ENCODE peak calls at places on chromosomes 2 and 18, in eight cellular contexts. I is astrocyte of the hippocampus; Q is GOT3; O is uterus; D is IMR-90; H is A172; J is OCI-LY7; C is activated T-helper 1 cell treated with anti-CD3 and anti-CD28 coated beads, Interleukin-2, amount 50 U/mL, for 16 hours. P is an unnamed sample.
A peak's percentile ranks its signal among the peaks of the same experiment; 100 is the strongest.

GRCh38 chr2:52570716-52571115 is 1196.9 kb upstream of the CHAC2 start:
- DNase-seq in H (no peak), Q (no peak), C (no peak), J (no peak), D (no peak), I (no peak), O (no peak), P (no peak)

GRCh38 chr2:22626621-22627020 is 758.4 kb upstream of the KLHL29 start:
- DNase-seq in Q (no peak), O (no peak), H (no peak), I (no peak), C (no peak), D (no peak), J (peak; percentile 1), P (peak; percentile 2)

GRCh38 chr2:19114126-19114525 is 244.3 kb downstream of the OSR1 start:
- DNase-seq in I (no peak), Q (no peak), O (no peak), D (no peak), H (no peak), J (no peak), C (no peak), P (no peak)

GRCh38 chr2:97673915-97674283 is 4.4 kb downstream of the C2orf92 start:
- DNase-seq in D (no peak), H (no peak), Q (no peak), J (no peak), C (no peak), I (no peak), O (no peak), P (no peak)

GRCh38 chr18:11989174-11989573 is 7.9 kb downstream of the IMPA2 start:
- DNase-seq in Q (no peak), C (no peak), J (no peak), I (no peak), D (no peak), H (no peak), O (no peak), P (no peak)

GRCh38 chr2:191010887-191011885 is 2.8 kb downstream of the STAT1 start:
- DNase-seq in C (no peak), O (no peak), J (no peak), I (no peak), D (no peak), Q (no peak), H (no peak), P (no peak)

GRCh38 chr2:101843471-101843870 is 146.0 kb downstream of the MAP4K4 start:
- DNase-seq in H (no peak), J (no peak), C (no peak), O (no peak), Q (no peak), D (no peak), I (no peak), P (no peak)

GRCh38 chr18:26293982-26294381 is 67.7 kb downstream of the TAF4B start:
- DNase-seq in J (no peak), Q (no peak), I (no peak), C (no peak), O (no peak), H (no peak), D (no peak), P (no peak)

GRCh38 chr2:161761160-161761559 is 136.9 kb downstream of the SLC4A10 start:
- DNase-seq in D (no peak), H (no peak), I (no peak), Q (no peak), C (no peak), O (no peak), J (no peak), P (no peak)

GRCh38 chr2:85239102-85239501 is 88.7 kb downstream of the TGOLN2 start:
- DNase-seq in I (no peak), Q (no peak), H (no peak), O (no peak), D (no peak), C (no peak), J (no peak), P (no peak)

GRCh38 chr18:68564348-68564747 is 150.6 kb downstream of the TMX3 start:
- DNase-seq in J (no peak), O (no peak), D (no peak), C (no peak), Q (no peak), I (no peak), H (no peak), P (no peak)

GRCh38 chr2:128628206-128628605 is 309.5 kb upstream of the HS6ST1 start:
- DNase-seq in D (no peak), I (no peak), H (no peak), C (no peak), J (no peak), Q (no peak), O (peak; percentile 5), P (no peak)

GRCh38 chr2:222320441-222321395 is 21.9 kb upstream of the PAX3 start:
- DNase-seq in D (no peak), Q (no peak), H (no peak), I (no peak), O (no peak), C (no peak), J (no peak), P (no peak)

GRCh38 chr2:183112575-183112974 is 11.7 kb upstream of the NUP35 start:
- DNase-seq in C (no peak), Q (no peak), I (no peak), D (peak; percentile 5), O (no peak), J (no peak), H (peak; percentile 27), P (no peak)

GRCh38 chr2:16417711-16418110 is 247.9 kb downstream of the CYRIA start:
- DNase-seq in O (no peak), H (no peak), J (no peak), C (no peak), Q (no peak), I (no peak), D (no peak), P (no peak)

GRCh38 chr2:160837416-160837815 is 322.8 kb upstream of the TANK start:
- DNase-seq in Q (no peak), O (no peak), D (no peak), C (no peak), H (no peak), J (no peak), I (no peak), P (no peak)

GRCh38 chr2:235582081-235582686 is 88.3 kb downstream of the AGAP1 start:
- DNase-seq in C (no peak), O (no peak), H (no peak), J (no peak), I (no peak), Q (no peak), D (no peak), P (no peak)

GRCh38 chr2:119826370-119826961 is 66.7 kb downstream of the PTPN4 start:
- DNase-seq in D (peak; percentile 21), Q (no peak), J (peak; percentile 51), H (peak; percentile 58), O (no peak), C (no peak), I (peak; percentile 44), P (no peak)

GRCh38 chr2:165513479-165513878 is 44.0 kb downstream of the CSRNP3 start:
- DNase-seq in O (no peak), Q (no peak), D (no peak), J (no peak), C (no peak), I (no peak), H (no peak), P (no peak)

GRCh38 chr2:235826791-235827190 is 332.9 kb downstream of the AGAP1 start:
- DNase-seq in C (no peak), D (no peak), O (no peak), Q (no peak), J (no peak), H (no peak), I (no peak), P (no peak)

GRCh38 chr2:172200495-172201085 is 97.9 kb upstream of the DLX2 start:
- DNase-seq in Q (no peak), D (peak; percentile 59), J (no peak), I (peak; percentile 57), H (peak; percentile 33), O (no peak), C (no peak), P (no peak)

GRCh38 chr2:127525692-127526141 is 572 bp downstream of the IWS1 start:
- DNase-seq in H (peak; percentile 60), C (no peak), D (peak; percentile 59), O (no peak), J (peak; percentile 55), Q (no peak), I (peak; percentile 65), P (no peak)

GRCh38 chr2:38797276-38797675 is 19.3 kb downstream of the GEMIN6 start:
- DNase-seq in Q (no peak), O (no peak), C (no peak), J (no peak), H (peak; percentile 97), D (peak; percentile 31), I (peak; percentile 56), P (no peak)

GRCh38 chr2:7900593-7900992 is 781.3 kb upstream of the ID2 start:
- DNase-seq in C (no peak), O (no peak), Q (no peak), H (no peak), I (no peak), J (no peak), D (peak; percentile 10), P (no peak)

GRCh38 chr2:44079686-44080085 is 83.9 kb upstream of the LRPPRC start:
- DNase-seq in I (no peak), Q (no peak), O (no peak), J (no peak), C (no peak), H (no peak), D (no peak), P (no peak)

GRCh38 chr2:69253033-69253535 is 133.9 kb downstream of the GFPT1 start:
- DNase-seq in O (no peak), Q (no peak), D (peak; percentile 20), I (peak; percentile 22), J (no peak), H (peak; percentile 46), C (no peak), P (no peak)

GRCh38 chr18:46261799-46262198 is 157.6 kb downstream of the HAUS1 start:
- DNase-seq in C (no peak), J (no peak), I (no peak), H (no peak), O (no peak), Q (no peak), D (peak; percentile 51), P (no peak)

GRCh38 chr18:26863122-26863879 is 2.2 kb downstream of the AQP4 start:
- DNase-seq in O (no peak), D (no peak), H (no peak), Q (no peak), C (no peak), J (no peak), I (peak; percentile 58), P (peak; percentile 77)

GRCh38 chr2:234003972-234004617 is 46.4 kb upstream of the SPP2 start:
- DNase-seq in C (no peak), J (no peak), D (peak; percentile 95), O (no peak), Q (peak; percentile 72), H (peak; percentile 98), I (peak; percentile 97), P (no peak)

GRCh38 chr2:127400897-127401756 is 13.4 kb upstream of the MAP3K2 start:
- DNase-seq in O (no peak), H (peak; percentile 52), C (no peak), D (peak; percentile 78), J (no peak), Q (no peak), I (no peak), P (no peak)

GRCh38 chr2:150374562-150374961 is 112.9 kb downstream of the RND3 start:
- DNase-seq in I (no peak), C (no peak), J (no peak), D (no peak), Q (no peak), H (no peak), O (no peak), P (no peak)

GRCh38 chr2:237558918-237559645 is 7.3 kb upstream of the PRLH start:
- DNase-seq in Q (no peak), D (peak; percentile 51), H (peak; percentile 38), I (peak; percentile 54), C (no peak), J (no peak), O (peak; percentile 92), P (no peak)

GRCh38 chr2:166135849-166136258 is 8.0 kb upstream of the SCN1A start:
- DNase-seq in H (no peak), I (no peak), O (no peak), C (no peak), D (no peak), J (no peak), Q (no peak), P (no peak)

GRCh38 chr2:227508001-227508400 is 36.0 kb downstream of the AGFG1 start:
- DNase-seq in D (no peak), C (no peak), H (no peak), O (no peak), I (peak; percentile 69), Q (no peak), J (no peak), P (no peak)